ENCODE peak calls at places on chromosomes 2 and 18, in seven cellular contexts. W, F, Y, I, H, X and C are unnamed samples.

GRCh38 chr2:50591642-50592041 is 440.3 kb downstream of the NRXN1 start:
- DNase-seq in W (no peak), F (peak; percentile 70), Y (no peak), I (peak; percentile 9), H (no peak), X (no peak), C (no peak)

GRCh38 chr2:166665991-166666940 is 172.2 kb upstream of the SCN7A start:
- DNase-seq in W (no peak), F (no peak), Y (peak; percentile 85), I (no peak), H (no peak), X (no peak), C (peak; percentile 20)

GRCh38 chr18:48818329-48819254 is 132.2 kb downstream of the SMAD7 start:
- DNase-seq in W (no peak), F (peak; percentile 58), Y (no peak), I (no peak), H (no peak), X (no peak), C (no peak)

GRCh38 chr2:55010149-55010591 is 40.1 kb downstream of the RTN4 start:
- DNase-seq in W (no peak), F (no peak), Y (peak; percentile 65), I (peak; percentile 39), H (peak; percentile 66), X (peak; percentile 44), C (peak; percentile 58)

GRCh38 chr2:195337597-195337996 is 319.4 kb upstream of the SLC39A10 start:
- DNase-seq in W (no peak), F (no peak), Y (no peak), I (no peak), H (no peak), X (no peak), C (no peak)

GRCh38 chr2:201964631-201965206 is 68.9 kb upstream of the FZD7 start:
- DNase-seq in W (no peak), F (no peak), Y (no peak), I (no peak), H (peak; percentile 28), X (no peak), C (no peak)

GRCh38 chr2:100924520-100925451 is 77.3 kb upstream of the RPL31 start:
- DNase-seq in W (no peak), F (peak; percentile 88), Y (peak; percentile 85), I (no peak), H (peak; percentile 58), X (no peak), C (peak; percentile 27)

GRCh38 chr2:233450854-233451575 is 96.7 kb downstream of the DGKD start:
- DNase-seq in W (no peak), F (no peak), Y (no peak), I (no peak), H (no peak), X (no peak), C (no peak)

GRCh38 chr2:203623104-203623503 is 83.3 kb upstream of the CD28 start:
- DNase-seq in W (no peak), F (no peak), Y (peak; percentile 97), I (no peak), H (peak; percentile 97), X (peak; percentile 63), C (peak; percentile 93)

GRCh38 chr2:236167297-236168109 is 683 bp downstream of the GBX2 start:
- DNase-seq in W (peak; percentile 53), F (no peak), Y (peak; percentile 48), I (no peak), H (peak; percentile 49), X (no peak), C (peak; percentile 66)

GRCh38 chr2:164896634-164897033 is 55.0 kb upstream of the COBLL1 start:
- DNase-seq in W (no peak), F (no peak), Y (peak; percentile 83), I (no peak), H (peak; percentile 25), X (peak; percentile 56), C (peak; percentile 85)

GRCh38 chr2:189542145-189542882 is 38.3 kb downstream of the SLC40A1 start:
- DNase-seq in W (no peak), F (no peak), Y (no peak), I (no peak), H (no peak), X (no peak), C (no peak)

GRCh38 chr18:11304900-11305299 is 155.5 kb upstream of the PIEZO2 start:
- DNase-seq in W (no peak), F (no peak), Y (no peak), I (no peak), H (no peak), X (no peak), C (no peak)

GRCh38 chr2:101162561-101163330 is 11.6 kb upstream of the TBC1D8 start:
- DNase-seq in W (peak; percentile 27), F (no peak), Y (no peak), I (no peak), H (no peak), X (no peak), C (no peak)

GRCh38 chr2:171706152-171706803 is 19.0 kb downstream of the DYNC1I2 start:
- DNase-seq in W (no peak), F (no peak), Y (peak; percentile 60), I (no peak), H (peak; percentile 30), X (no peak), C (no peak)

GRCh38 chr18:75335511-75335910 is 92.0 kb downstream of the SMIM21 start:
- DNase-seq in W (no peak), F (no peak), Y (no peak), I (no peak), H (no peak), X (no peak), C (no peak)

GRCh38 chr18:68017385-68017784 is 500.9 kb upstream of the DSEL start:
- DNase-seq in W (no peak), F (no peak), Y (no peak), I (no peak), H (no peak), X (no peak), C (no peak)

GRCh38 chr18:58335223-58335622 is 291.2 kb downstream of the NEDD4L start:
- DNase-seq in W (no peak), F (no peak), Y (no peak), I (no peak), H (no peak), X (no peak), C (no peak)

GRCh38 chr2:86393521-86394490 is 47.4 kb upstream of the KDM3A start:
- DNase-seq in W (no peak), F (no peak), Y (peak; percentile 39), I (no peak), H (no peak), X (no peak), C (peak; percentile 41)

GRCh38 chr2:230847883-230848388 is 16.8 kb upstream of the ITM2C start:
- DNase-seq in W (peak; percentile 95), F (peak; percentile 82), Y (peak; percentile 89), I (peak; percentile 82), H (peak; percentile 78), X (peak; percentile 56), C (peak; percentile 94)

GRCh38 chr2:219522111-219523030 is 8.1 kb downstream of the ASIC4 start:
- DNase-seq in W (peak; percentile 49), F (peak; percentile 70), Y (peak; percentile 54), I (no peak), H (peak; percentile 84), X (peak; percentile 32), C (peak; percentile 81)

GRCh38 chr2:124874676-124875075 is 849.6 kb downstream of the CNTNAP5 start:
- DNase-seq in W (no peak), F (no peak), Y (no peak), I (no peak), H (no peak), X (no peak), C (no peak)

GRCh38 chr18:12659904-12660605 is 2.1 kb upstream of the SPIRE1 start:
- DNase-seq in W (peak; percentile 41), F (no peak), Y (peak; percentile 82), I (no peak), H (peak; percentile 63), X (no peak), C (peak; percentile 83)

GRCh38 chr2:40760071-40760666 is 308.3 kb upstream of the SLC8A1 start:
- DNase-seq in W (peak; percentile 58), F (no peak), Y (peak; percentile 72), I (no peak), H (peak; percentile 73), X (no peak), C (peak; percentile 51)

DNA sequence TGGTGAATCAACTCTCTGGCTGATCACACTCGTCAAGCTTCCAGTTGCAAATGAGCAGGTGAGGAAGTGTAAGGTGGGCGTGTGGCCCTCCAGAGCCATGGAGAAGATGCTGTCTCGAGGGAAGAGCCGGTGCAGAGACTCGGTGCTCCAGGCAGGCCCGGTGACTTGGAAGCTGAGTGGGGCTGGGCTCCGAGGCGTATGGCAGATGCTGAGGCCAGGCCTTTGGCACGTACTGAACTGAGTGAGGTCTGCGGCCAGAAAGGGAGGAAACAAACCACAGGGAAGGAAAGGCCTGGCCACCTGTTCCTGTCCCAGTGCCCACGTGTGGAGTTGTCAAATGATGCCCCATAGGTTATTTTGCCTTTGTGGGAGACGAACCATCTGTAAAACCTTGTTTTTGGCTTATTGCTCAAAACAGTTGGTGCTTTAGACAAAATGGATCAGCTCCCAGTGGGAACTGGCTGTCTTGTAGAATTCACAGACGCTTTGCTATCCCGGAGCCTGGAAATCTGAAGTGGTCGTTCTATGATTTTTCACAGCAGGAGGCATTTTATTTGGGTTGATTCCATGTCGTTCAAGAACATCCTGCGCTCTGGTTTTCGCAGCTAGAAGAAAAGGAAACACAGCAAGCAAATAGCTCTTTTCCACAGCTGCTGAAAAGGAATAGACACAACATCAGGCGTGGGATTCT is 117.5 kb upstream of the TMEM18 start:
- DNase-seq in W (no peak), F (peak; percentile 43), Y (no peak), I (no peak), H (no peak), X (no peak), C (no peak)
- TF ChIP-seq CTCF in W (no peak), F (no peak), Y (no peak), I (no peak), H (no peak), X (no peak), C (no peak)

GRCh38 chr2:135600915-135601314 is 69.6 kb downstream of the R3HDM1 start:
- DNase-seq in W (no peak), F (no peak), Y (peak; percentile 33), I (no peak), H (peak; percentile 16), X (no peak), C (no peak)
- TF ChIP-seq CTCF in W (no peak), F (peak; percentile 37), Y (no peak), I (no peak), H (peak; percentile 32), X (no peak), C (no peak)

GRCh38 chr2:162123806-162124758 is 28.0 kb downstream of the GCG start:
- DNase-seq in W (no peak), F (no peak), Y (peak; percentile 86), I (no peak), H (peak; percentile 60), X (no peak), C (peak; percentile 76)
- TF ChIP-seq CTCF in W (peak; percentile 92), F (peak; percentile 86), Y (peak; percentile 53), I (peak; percentile 76), H (peak; percentile 74), X (peak; percentile 44), C (peak; percentile 31)

GRCh38 chr2:217899231-217900009 is 103.4 kb downstream of the TNS1 start:
- DNase-seq in W (peak; percentile 71), F (peak; percentile 91), Y (peak; percentile 93), I (peak; percentile 78), H (peak; percentile 90), X (peak; percentile 70), C (peak; percentile 83)
- TF ChIP-seq CTCF in W (peak; percentile 59), F (peak; percentile 75), Y (peak; percentile 90), I (peak; percentile 46), H (peak; percentile 88), X (peak; percentile 76), C (peak; percentile 95)